ENCODE peak calls at places on chromosomes 3 and 15, in six cellular contexts. G is effector memory CD4-positive, alpha-beta T cell; H is activated T-helper 1 cell treated with anti-CD3 and anti-CD28 coated beads, Interleukin-2, amount 50 U/mL, for 16 hours; I is NCI-H1105 treated with DMSO at 0.1 percent for 48 hours; V is T follicular helper cell; Y is Panc1. M is an unnamed sample.

GRCh38 chr3:36302110-36302509 is 78.2 kb upstream of the STAC start:
- DNase-seq in G (no peak), H (no peak), I (no peak), V (no peak), Y (no peak), M (no peak)

GRCh38 chr3:52440249-52440551 is 4.7 kb downstream of the SEMA3G start:
- DNase-seq in G (no peak), H (no peak), I (no peak), V (no peak), Y (no peak), M (no peak)

GRCh38 chr3:23961064-23961463 is 16.0 kb downstream of the NR1D2 start:
- DNase-seq in G (no peak), H (no peak), I (peak; percentile 55), V (no peak), Y (no peak), M (no peak)

GRCh38 chr15:100818927-100819326 is 60.7 kb upstream of the ALDH1A3 start:
- DNase-seq in G (no peak), H (no peak), I (no peak), V (no peak), Y (no peak), M (no peak)

GRCh38 chr3:152283492-152284381 is 15.0 kb downstream of the MBNL1 start:
- DNase-seq in G (no peak), H (no peak), I (peak; percentile 31), V (no peak), Y (no peak), M (no peak)

GRCh38 chr3:126348308-126348920 is 8.8 kb downstream of the KLF15 start:
- DNase-seq in G (no peak), H (no peak), I (no peak), V (no peak), Y (no peak), M (no peak)

GRCh38 chr3:71495708-71496472 is 87.6 kb downstream of the FOXP1 start:
- DNase-seq in G (no peak), H (no peak), I (no peak), V (no peak), Y (no peak), M (no peak)

GRCh38 chr15:92930776-92931175 is 30.7 kb downstream of the CHD2 start:
- DNase-seq in G (no peak), H (no peak), I (no peak), V (no peak), Y (no peak), M (no peak)

GRCh38 chr3:121690777-121691405 is 30.2 kb upstream of the HCLS1 start:
- DNase-seq in G (no peak), H (no peak), I (no peak), V (no peak), Y (no peak), M (no peak)

GRCh38 chr15:37007301-37007700 is 93.0 kb downstream of the MEIS2 start:
- DNase-seq in G (no peak), H (no peak), I (no peak), V (no peak), Y (no peak), M (no peak)

GRCh38 chr15:66778314-66778665 is 76.3 kb downstream of the SMAD6 start:
- DNase-seq in G (no peak), H (no peak), I (no peak), V (no peak), Y (no peak), M (no peak)

GRCh38 chr15:25181290-25182097 is 226.7 kb downstream of the SNRPN start:
- DNase-seq in G (no peak), H (peak; percentile 1), I (no peak), V (no peak), Y (no peak), M (no peak)

GRCh38 chr3:5757213-5757804 is 569.8 kb downstream of the EDEM1 start:
- DNase-seq in G (no peak), H (no peak), I (no peak), V (no peak), Y (no peak), M (no peak)

GRCh38 chr3:65338571-65338970 is 650.8 kb upstream of the ADAMTS9 start:
- DNase-seq in G (no peak), H (no peak), I (no peak), V (no peak), Y (no peak), M (no peak)

GRCh38 chr15:68552773-68553172 is 26.0 kb upstream of the CORO2B start:
- DNase-seq in G (no peak), H (no peak), I (no peak), V (no peak), Y (no peak), M (no peak)

GRCh38 chr3:23800731-23801130 is 5.0 kb upstream of the UBE2E1 start:
- DNase-seq in G (no peak), H (no peak), I (no peak), V (no peak), Y (no peak), M (no peak)

GRCh38 chr15:40295870-40296560 is 11.7 kb downstream of the PLCB2 start:
- DNase-seq in G (no peak), H (no peak), I (no peak), V (no peak), Y (no peak), M (no peak)